ENCODE peak calls at places on chromosomes 12 and 14, in nine cellular contexts. V is fibroblast of mammary gland, U is AG10803, J is tibial artery, L is A549, H is GM06990, I is lower lobe of right lung, N is transverse colon, D is WERI-Rb-1. R is an unnamed sample.

GRCh38 chr12:104370989-104371870 is 67.7 kb downstream of the EID3 start:
- DNase-seq in U (peak), N (no peak), H (no peak), I (no peak), V (peak), L (peak), J (no peak), D (no peak), R (peak)

GRCh38 chr12:65876898-65877721 is 52.8 kb downstream of the HMGA2 start:
- DNase-seq in J (no peak), I (no peak), D (no peak), L (no peak), V (peak), U (no peak), H (no peak), N (no peak), R (no peak)

GRCh38 chr14:22598099-22598895 is at the start of gene ABHD4:
- DNase-seq in J (peak), D (peak), V (peak), I (peak), U (peak), H (peak), N (peak), L (peak), R (no peak)

GRCh38 chr14:20791199-20791996 is 10.3 kb downstream of the RNASE6 start:
- DNase-seq in N (no peak), U (no peak), J (no peak), I (no peak), L (no peak), V (no peak), H (no peak), D (no peak), R (no peak)

GRCh38 chr12:15532364-15532977 is 210.2 kb downstream of the PTPRO start:
- DNase-seq in I (no peak), D (peak), H (no peak), L (peak), N (peak), V (peak), J (no peak), U (peak), R (peak)

GRCh38 chr12:42056130-42056529 is 88.5 kb downstream of the GXYLT1 start:
- DNase-seq in V (no peak), H (peak), I (no peak), U (no peak), N (no peak), D (no peak), L (no peak), J (no peak), R (no peak)

GRCh38 chr12:32443491-32443890 is 44.1 kb downstream of the FGD4 start:
- DNase-seq in D (no peak), I (no peak), V (no peak), L (no peak), N (no peak), J (no peak), U (no peak), H (no peak), R (no peak)

GRCh38 chr14:49934638-49935037 is 41.8 kb downstream of the ARF6 start:
- DNase-seq in U (no peak), D (no peak), V (peak), I (no peak), J (no peak), N (no peak), H (no peak), L (no peak), R (no peak)

GRCh38 chr12:95336387-95337067 is 118.9 kb downstream of the VEZT start:
- DNase-seq in H (no peak), N (peak), V (peak), D (peak), L (peak), I (peak), U (peak), J (peak), R (peak)

GRCh38 chr14:24851406-24851805 is 198.5 kb downstream of the STXBP6 start:
- DNase-seq in D (no peak), V (no peak), N (no peak), H (no peak), L (no peak), I (no peak), J (no peak), U (no peak), R (no peak)

GRCh38 chr12:16914853-16915252 is 308.9 kb upstream of the LMO3 start:
- DNase-seq in J (no peak), H (no peak), N (no peak), V (no peak), I (no peak), D (no peak), U (no peak), L (no peak), R (no peak)

GRCh38 chr12:121214855-121215745 is 5.2 kb downstream of the P2RX4 start:
- DNase-seq in J (no peak), V (peak), U (peak), N (no peak), L (peak), H (no peak), D (no peak), I (no peak), R (peak)

GRCh38 chr14:90383731-90384542 is 12.9 kb upstream of the CALM1 start:
- DNase-seq in L (no peak), H (peak), D (peak), N (peak), V (peak), J (peak), U (peak), I (peak), R (no peak)

GRCh38 chr12:59629890-59630289 is 34.1 kb downstream of the SLC16A7 start:
- DNase-seq in I (no peak), D (no peak), N (no peak), H (no peak), J (no peak), L (no peak), V (no peak), U (no peak), R (no peak)

GRCh38 chr12:96326628-96327227 is 73.5 kb downstream of the CDK17 start:
- DNase-seq in I (no peak), N (no peak), L (no peak), J (no peak), D (no peak), H (no peak), U (no peak), V (no peak), R (no peak)

GRCh38 chr12:102052192-102053061 is 9.4 kb downstream of the WASHC3 start:
- DNase-seq in N (no peak), J (no peak), L (no peak), H (peak), V (no peak), I (no peak), D (no peak), U (no peak), R (no peak)

GRCh38 chr14:75561013-75561432 is 17.4 kb upstream of the FLVCR2 start:
- DNase-seq in U (peak), L (peak), I (peak), J (peak), H (no peak), D (peak), N (peak), V (peak), R (peak)

GRCh38 chr12:93563807-93564538 is 8.5 kb upstream of the SOCS2 start:
- DNase-seq in I (no peak), H (no peak), D (no peak), N (no peak), L (peak), V (peak), J (no peak), U (peak), R (no peak)

GRCh38 chr12:13251496-13251895 is 55.0 kb downstream of the EMP1 start:
- DNase-seq in H (no peak), N (peak), L (no peak), V (no peak), I (no peak), D (no peak), J (no peak), U (no peak), R (no peak)

GRCh38 chr12:45572114-45572513 is 157.4 kb upstream of the ARID2 start:
- DNase-seq in I (no peak), D (no peak), H (no peak), V (no peak), U (no peak), J (no peak), L (no peak), N (peak), R (no peak)

GRCh38 chr14:50954811-50955372 is 10.6 kb upstream of the PYGL start:
- DNase-seq in N (no peak), H (no peak), U (peak), J (no peak), V (peak), L (peak), I (no peak), D (no peak), R (peak)

GRCh38 chr12:108609535-108610335 is 11.9 kb upstream of the TMEM119 start:
- DNase-seq in I (peak), L (no peak), D (no peak), U (peak), H (no peak), V (peak), J (peak), N (peak), R (peak)

GRCh38 chr12:45655186-45655585 is 74.3 kb upstream of the ARID2 start:
- DNase-seq in V (peak), J (no peak), H (no peak), I (no peak), N (peak), L (no peak), U (no peak), D (no peak), R (no peak)

GRCh38 chr12:121536058-121536928 is 44.5 kb downstream of the KDM2B start:
- DNase-seq in U (peak), L (peak), I (peak), J (peak), V (peak), N (peak), D (peak), H (peak), R (peak)

GRCh38 chr12:108722463-108722862 is 8.9 kb downstream of the CORO1C start:
- DNase-seq in I (no peak), D (no peak), U (peak), J (no peak), H (no peak), V (no peak), L (no peak), N (no peak), R (no peak)

GRCh38 chr14:62301911-62302310 is 539.7 kb downstream of the SNAPC1 start:
- DNase-seq in H (no peak), U (peak), N (no peak), L (no peak), I (no peak), V (peak), D (no peak), J (no peak), R (no peak)

GRCh38 chr12:113850309-113851056 is 115.6 kb downstream of the RBM19 start:
- DNase-seq in J (peak), N (peak), I (no peak), H (no peak), V (peak), L (no peak), D (no peak), U (peak), R (no peak)

GRCh38 chr14:79178719-79179118 is 1008.5 kb downstream of the NRXN3 start:
- DNase-seq in J (no peak), N (no peak), U (no peak), D (no peak), I (no peak), V (no peak), L (no peak), H (no peak), R (no peak)

GRCh38 chr12:56763753-56764657 is 881 bp downstream of the HSD17B6 start:
- DNase-seq in J (no peak), I (no peak), D (no peak), H (no peak), V (peak), U (peak), L (no peak), N (no peak), R (peak)

GRCh38 chr14:96090441-96091148 is 51.4 kb downstream of the C14orf132 start:
- DNase-seq in L (no peak), H (no peak), I (no peak), J (peak), U (peak), V (peak), D (peak), N (peak), R (no peak)

DNA sequence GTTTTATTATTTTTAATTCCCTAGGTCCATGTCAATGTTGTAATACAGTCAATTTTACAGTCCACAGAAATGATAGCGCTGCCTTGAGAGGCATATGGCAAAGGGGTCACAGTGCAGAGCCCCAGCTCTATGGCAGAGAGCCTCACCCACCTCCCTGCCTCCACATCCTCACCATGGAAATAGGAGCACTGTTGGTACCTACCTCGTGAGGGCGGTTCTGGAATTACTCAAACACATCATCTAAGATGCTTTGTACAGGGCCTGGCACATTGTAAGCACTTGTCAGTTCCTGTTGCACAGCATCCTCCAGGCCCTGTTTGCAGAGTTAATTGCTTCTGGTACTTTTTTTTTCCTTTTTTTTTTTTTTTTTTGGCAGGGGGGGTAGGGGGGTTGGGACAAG is 4.1 kb upstream of the AKAP5 start:
- DNase-seq in V (no peak), H (no peak), N (no peak), L (no peak), J (no peak), D (no peak), U (no peak), I (no peak), R (no peak)
- H3K4me3 ChIP-seq in V (no peak), H (no peak), N (no peak), L (no peak), J (no peak), D (no peak), U (no peak), I (no peak), R (no peak)

GRCh38 chr12:11827096-11827841 is 177.8 kb downstream of the ETV6 start:
- DNase-seq in L (no peak), H (no peak), V (peak), U (peak), D (no peak), N (no peak), I (no peak), J (no peak), R (no peak)
- TF ChIP-seq CTCF in L (no peak), H (no peak), V (no peak), U (no peak), D (no peak), N (no peak), I (no peak), J (no peak), R (no peak)

GRCh38 chr12:88781909-88782308 is 201.6 kb upstream of the KITLG start:
- DNase-seq in L (no peak), V (peak), H (no peak), N (no peak), U (peak), I (no peak), J (no peak), D (no peak), R (no peak)
- H3K4me3 ChIP-seq in L (no peak), V (no peak), H (no peak), N (no peak), U (no peak), I (no peak), J (no peak), D (no peak), R (no peak)

GRCh38 chr12:5099136-5099535 is 55.5 kb downstream of the KCNA5 start:
- DNase-seq in I (no peak), D (no peak), L (no peak), J (no peak), V (no peak), N (no peak), U (no peak), H (no peak), R (no peak)

GRCh38 chr12:5094550-5094949 is 50.9 kb downstream of the KCNA5 start:
- DNase-seq in D (no peak), H (no peak), J (no peak), I (no peak), V (no peak), L (no peak), U (peak), N (no peak), R (no peak)

GRCh38 chr12:5094986-5095385 is 51.3 kb downstream of the KCNA5 start:
- DNase-seq in V (no peak), D (no peak), H (no peak), N (no peak), U (peak), L (no peak), I (no peak), J (no peak), R (no peak)

GRCh38 chr12:5097786-5098185 is 54.1 kb downstream of the KCNA5 start:
- DNase-seq in U (no peak), I (no peak), H (no peak), L (no peak), J (no peak), N (no peak), V (no peak), D (no peak), R (no peak)

GRCh38 chr12:5096241-5096880 is 52.7 kb downstream of the KCNA5 start:
- DNase-seq in N (no peak), L (no peak), J (no peak), V (peak), D (no peak), I (no peak), U (peak), H (no peak), R (peak)
- TF ChIP-seq CTCF in N (no peak), L (no peak), J (no peak), V (no peak), D (peak), I (no peak), U (peak), H (no peak), R (peak)

GRCh38 chr12:87828384-87828973 is 200.7 kb downstream of the C12orf50 start:
- DNase-seq in D (no peak), I (no peak), J (no peak), L (no peak), U (no peak), V (no peak), H (no peak), N (no peak), R (no peak)
- H3K4me3 ChIP-seq in D (no peak), I (no peak), J (no peak), L (no peak), U (no peak), V (no peak), H (no peak), N (no peak), R (no peak)

DNA sequence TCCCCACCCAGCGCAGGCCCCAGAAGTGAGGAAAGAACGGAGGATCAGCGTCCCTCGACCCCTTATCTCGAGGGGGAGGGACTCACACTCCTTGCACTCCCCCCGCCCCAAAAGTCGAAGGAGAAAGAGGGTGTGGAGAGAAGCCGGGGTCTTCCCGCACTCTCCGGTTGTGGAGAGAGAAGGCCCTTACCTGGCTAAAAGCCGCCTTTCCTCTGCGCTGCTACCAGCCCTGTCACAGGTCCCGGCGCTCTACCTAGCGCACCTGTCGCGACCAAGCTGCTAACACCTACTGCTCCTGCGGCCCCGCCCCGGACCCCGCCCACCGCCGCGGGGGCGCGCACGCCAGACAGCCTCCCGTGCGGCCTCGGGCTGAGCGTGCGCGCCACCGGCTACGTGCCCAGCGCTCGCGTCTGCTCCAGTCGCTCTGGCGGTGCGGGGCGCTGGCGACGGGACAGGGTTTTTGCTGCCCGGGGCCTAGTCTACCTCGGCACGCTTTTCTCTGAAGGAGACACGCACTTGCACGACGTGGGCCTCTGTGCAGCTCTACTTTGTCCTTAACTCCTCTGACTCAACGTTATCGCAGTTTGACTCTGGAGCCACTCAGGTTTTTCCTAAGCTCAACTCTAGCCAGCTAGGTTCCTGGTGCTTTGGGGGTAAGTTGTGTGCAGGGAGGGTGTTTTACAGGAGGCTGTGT is at the start of gene LIMA1:
- DNase-seq in U (peak), N (peak), H (peak), V (peak), L (peak), D (peak), I (peak), J (peak), R (peak)
- TF ChIP-seq CTCF in U (no peak), N (no peak), H (no peak), V (no peak), L (no peak), D (peak), I (peak), J (peak), R (peak)

R was measured in HFF-Myc.